ENCODE peak calls at places on chromosomes 6 and 20, in nine cellular contexts. R, Z, A, K, P, Q, S, B and J are unnamed samples.

GRCh38 chr6:33923857-33924514 is 120.2 kb upstream of the MLN start:
- DNase-seq in R (no peak), Z (no peak), A (no peak), K (no peak), P (no peak), Q (no peak), S (no peak), B (no peak), J (no peak)

GRCh38 chr20:13222319-13222716 is 1.2 kb downstream of the ISM1 start:
- DNase-seq in R (no peak), Z (no peak), A (no peak), K (no peak), P (no peak), Q (no peak), S (no peak), B (no peak), J (no peak)

GRCh38 chr6:115071962-115072361 is 729.1 kb upstream of the HS3ST5 start:
- DNase-seq in R (no peak), Z (no peak), A (no peak), K (no peak), P (no peak), Q (no peak), S (no peak), B (peak), J (no peak)

GRCh38 chr6:143414769-143415168 is 35.7 kb downstream of the ADAT2 start:
- DNase-seq in R (no peak), Z (no peak), A (no peak), K (no peak), P (no peak), Q (no peak), S (no peak), B (no peak), J (no peak)

GRCh38 chr6:118786696-118787453 is 107.1 kb upstream of the ASF1A start:
- DNase-seq in R (no peak), Z (no peak), A (peak), K (no peak), P (no peak), Q (no peak), S (no peak), B (no peak), J (no peak)

GRCh38 chr6:39056681-39057080 is 8.1 kb downstream of the GLP1R start:
- DNase-seq in R (no peak), Z (no peak), A (no peak), K (no peak), P (no peak), Q (no peak), S (no peak), B (no peak), J (no peak)

GRCh38 chr20:5945963-5946362 is 4.4 kb downstream of the TRMT6 start:
- DNase-seq in R (no peak), Z (no peak), A (no peak), K (no peak), P (no peak), Q (no peak), S (no peak), B (peak), J (no peak)

GRCh38 chr6:139764498-139764986 is 390.1 kb upstream of the CITED2 start:
- DNase-seq in R (no peak), Z (no peak), A (no peak), K (peak), P (no peak), Q (no peak), S (no peak), B (peak), J (no peak)

GRCh38 chr6:149210376-149210775 is 107.1 kb upstream of the TAB2 start:
- DNase-seq in R (no peak), Z (no peak), A (no peak), K (no peak), P (no peak), Q (no peak), S (peak), B (peak), J (no peak)

GRCh38 chr6:159933077-159933476 is 35.8 kb upstream of the IGF2R start:
- DNase-seq in R (no peak), Z (no peak), A (no peak), K (no peak), P (no peak), Q (no peak), S (no peak), B (no peak), J (no peak)

GRCh38 chr6:20302702-20303251 is 90.5 kb upstream of the MBOAT1 start:
- DNase-seq in R (no peak), Z (no peak), A (no peak), K (no peak), P (no peak), Q (no peak), S (no peak), B (peak), J (no peak)